ENCODE peak calls at places on chromosome 18, in eight cellular contexts. One of them, this sample, is unnamed.

GRCh38 chr18:4524096-4524495 is 69.0 kb upstream of the DLGAP1 start:
- DNase-seq in pancreas: no peak
- DNase-seq in colonic mucosa: no peak
- DNase-seq in MM.1S: no peak
- DNase-seq in endodermal cell: no peak
- DNase-seq in ovary: no peak
- DNase-seq in osteocyte: no peak
- DNase-seq in NB4: no peak
- DNase-seq in this sample: no peak

GRCh38 chr18:44887227-44887631 is 206.5 kb downstream of the SETBP1 start:
- DNase-seq in osteocyte: no peak
- DNase-seq in colonic mucosa: peak; percentile 41
- DNase-seq in endodermal cell: peak; percentile 79
- DNase-seq in ovary: no peak
- DNase-seq in NB4: peak; percentile 6
- DNase-seq in pancreas: peak; percentile 73
- DNase-seq in MM.1S: peak; percentile 58
- DNase-seq in this sample: peak; percentile 60

GRCh38 chr18:3995476-3996102 is 459.5 kb downstream of the DLGAP1 start:
- DNase-seq in endodermal cell: peak; percentile 78
- DNase-seq in colonic mucosa: peak; percentile 62
- DNase-seq in osteocyte: no peak
- DNase-seq in MM.1S: peak; percentile 77
- DNase-seq in pancreas: peak; percentile 29
- DNase-seq in ovary: no peak
- DNase-seq in NB4: peak; percentile 70
- DNase-seq in this sample: peak; percentile 64

GRCh38 chr18:58671941-58672565 is 788 bp downstream of the MALT1 start:
- DNase-seq in ovary: no peak
- DNase-seq in MM.1S: peak; percentile 46
- DNase-seq in endodermal cell: no peak
- DNase-seq in pancreas: no peak
- DNase-seq in osteocyte: no peak
- DNase-seq in NB4: peak; percentile 70
- DNase-seq in colonic mucosa: peak; percentile 52
- DNase-seq in this sample: no peak

GRCh38 chr18:54806526-54806925 is 21.8 kb upstream of the RAB27B start:
- DNase-seq in pancreas: no peak
- DNase-seq in colonic mucosa: no peak
- DNase-seq in endodermal cell: no peak
- DNase-seq in osteocyte: no peak
- DNase-seq in NB4: peak; percentile 32
- DNase-seq in MM.1S: no peak
- DNase-seq in ovary: no peak
- DNase-seq in this sample: no peak

GRCh38 chr18:40313030-40313642 is 1641.9 kb upstream of the PIK3C3 start:
- DNase-seq in endodermal cell: no peak
- DNase-seq in colonic mucosa: no peak
- DNase-seq in ovary: no peak
- DNase-seq in osteocyte: no peak
- DNase-seq in NB4: no peak
- DNase-seq in MM.1S: no peak
- DNase-seq in pancreas: no peak
- DNase-seq in this sample: no peak

GRCh38 chr18:8348051-8348450 is 261.2 kb upstream of the RAB12 start:
- DNase-seq in ovary: no peak
- DNase-seq in pancreas: no peak
- DNase-seq in osteocyte: no peak
- DNase-seq in endodermal cell: no peak
- DNase-seq in NB4: no peak
- DNase-seq in MM.1S: no peak
- DNase-seq in colonic mucosa: no peak
- DNase-seq in this sample: no peak

GRCh38 chr18:2304378-2305175 is 266.7 kb downstream of the METTL4 start:
- DNase-seq in colonic mucosa: no peak
- DNase-seq in MM.1S: no peak
- DNase-seq in osteocyte: no peak
- DNase-seq in NB4: no peak
- DNase-seq in endodermal cell: no peak
- DNase-seq in pancreas: no peak
- DNase-seq in ovary: no peak
- DNase-seq in this sample: peak; percentile 28

GRCh38 chr18:23135679-23136325 is 517 bp downstream of the CABLES1 start:
- DNase-seq in pancreas: no peak
- DNase-seq in MM.1S: peak; percentile 44
- DNase-seq in ovary: peak; percentile 55
- DNase-seq in NB4: peak; percentile 48
- DNase-seq in endodermal cell: peak; percentile 72
- DNase-seq in colonic mucosa: peak; percentile 28
- DNase-seq in osteocyte: no peak
- DNase-seq in this sample: peak; percentile 44

GRCh38 chr18:13233746-13234527 is 15.4 kb downstream of the LDLRAD4 start:
- DNase-seq in pancreas: no peak
- DNase-seq in MM.1S: no peak
- DNase-seq in endodermal cell: peak; percentile 41
- DNase-seq in NB4: no peak
- DNase-seq in osteocyte: peak; percentile 76
- DNase-seq in colonic mucosa: peak; percentile 8
- DNase-seq in ovary: no peak
- DNase-seq in this sample: no peak

GRCh38 chr18:12248926-12249720 is 5.0 kb upstream of the CIDEA start:
- DNase-seq in NB4: no peak
- DNase-seq in endodermal cell: no peak
- DNase-seq in MM.1S: no peak
- DNase-seq in pancreas: no peak
- DNase-seq in colonic mucosa: no peak
- DNase-seq in ovary: no peak
- DNase-seq in osteocyte: peak; percentile 60
- DNase-seq in this sample: no peak

GRCh38 chr18:67104700-67105284 is 411.7 kb downstream of the DSEL start:
- DNase-seq in colonic mucosa: peak; percentile 43
- DNase-seq in osteocyte: no peak
- DNase-seq in MM.1S: peak; percentile 54
- DNase-seq in endodermal cell: peak; percentile 89
- DNase-seq in ovary: peak; percentile 28
- DNase-seq in NB4: peak; percentile 64
- DNase-seq in pancreas: peak; percentile 32
- DNase-seq in this sample: peak; percentile 75

GRCh38 chr18:3458952-3459853 is 9.2 kb downstream of the TGIF1 start:
- DNase-seq in endodermal cell: no peak
- DNase-seq in NB4: no peak
- DNase-seq in osteocyte: no peak
- DNase-seq in pancreas: no peak
- DNase-seq in MM.1S: no peak
- DNase-seq in ovary: no peak
- DNase-seq in colonic mucosa: no peak
- DNase-seq in this sample: no peak

GRCh38 chr18:75307530-75307929 is 96.9 kb downstream of the TSHZ1 start:
- DNase-seq in colonic mucosa: no peak
- DNase-seq in osteocyte: no peak
- DNase-seq in NB4: no peak
- DNase-seq in MM.1S: no peak
- DNase-seq in ovary: no peak
- DNase-seq in endodermal cell: no peak
- DNase-seq in pancreas: no peak
- DNase-seq in this sample: no peak

GRCh38 chr18:54777118-54777791 is 51.0 kb upstream of the RAB27B start:
- DNase-seq in ovary: no peak
- DNase-seq in NB4: no peak
- DNase-seq in pancreas: no peak
- DNase-seq in osteocyte: no peak
- DNase-seq in colonic mucosa: no peak
- DNase-seq in MM.1S: no peak
- DNase-seq in endodermal cell: no peak
- DNase-seq in this sample: no peak

DNA sequence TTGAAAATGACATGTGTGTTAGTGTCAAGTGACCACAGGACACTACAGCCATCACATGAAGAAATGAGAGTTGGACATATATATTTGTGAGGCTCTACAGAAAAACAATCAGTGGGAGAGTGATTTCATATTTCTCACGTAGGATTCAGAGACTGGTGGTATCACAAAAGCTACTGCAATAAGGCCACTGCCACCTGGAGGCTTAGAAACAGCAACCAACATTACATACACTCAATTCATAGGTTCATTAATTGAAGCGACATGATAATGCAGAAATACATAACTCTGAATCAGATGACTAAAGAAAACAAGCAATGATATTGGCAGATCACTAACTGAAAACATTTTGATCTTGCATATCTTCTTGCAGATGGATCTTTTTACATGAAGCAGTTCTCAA is 248.1 kb upstream of the KLHL14 start:
- DNase-seq in MM.1S: no peak
- DNase-seq in osteocyte: no peak
- DNase-seq in pancreas: no peak
- DNase-seq in colonic mucosa: no peak
- DNase-seq in endodermal cell: no peak
- DNase-seq in ovary: no peak
- DNase-seq in NB4: no peak
- DNase-seq in this sample: no peak
- TF ChIP-seq CTCF in MM.1S: no peak
- TF ChIP-seq CTCF in osteocyte: no peak
- TF ChIP-seq CTCF in pancreas: no peak
- TF ChIP-seq CTCF in colonic mucosa: no peak
- TF ChIP-seq CTCF in endodermal cell: no peak
- TF ChIP-seq CTCF in ovary: no peak
- TF ChIP-seq CTCF in NB4: no peak
- TF ChIP-seq CTCF in this sample: no peak

DNA sequence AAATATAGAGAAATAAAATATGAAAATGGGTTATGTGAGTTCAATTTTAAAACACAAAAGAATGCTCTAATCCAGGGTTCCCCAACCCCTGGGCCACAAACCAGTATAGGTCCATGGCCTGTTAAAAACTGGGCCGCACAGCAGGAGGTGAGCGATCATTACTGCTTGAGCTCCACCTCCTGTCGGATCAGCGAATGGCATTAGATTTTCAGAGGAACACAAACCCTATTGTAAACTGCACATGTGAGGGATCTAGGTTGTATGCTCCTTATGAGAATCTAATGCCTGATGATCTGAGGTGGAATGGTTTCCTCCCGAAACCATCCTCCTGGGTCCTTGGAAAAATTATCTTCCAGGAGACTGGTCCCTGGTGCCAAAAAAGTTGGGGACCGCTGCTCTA is 34.7 kb downstream of the TTR start:
- DNase-seq in endodermal cell: no peak
- DNase-seq in NB4: no peak
- DNase-seq in colonic mucosa: no peak
- DNase-seq in pancreas: no peak
- DNase-seq in MM.1S: no peak
- DNase-seq in osteocyte: no peak
- DNase-seq in ovary: no peak
- DNase-seq in this sample: no peak
- TF ChIP-seq CTCF in endodermal cell: peak; percentile 32
- TF ChIP-seq CTCF in NB4: no peak
- TF ChIP-seq CTCF in colonic mucosa: no peak
- TF ChIP-seq CTCF in pancreas: no peak
- TF ChIP-seq CTCF in MM.1S: no peak
- TF ChIP-seq CTCF in osteocyte: no peak
- TF ChIP-seq CTCF in ovary: no peak
- TF ChIP-seq CTCF in this sample: no peak

GRCh38 chr18:69494841-69495240 is 94.2 kb downstream of the DOK6 start:
- DNase-seq in NB4: no peak
- DNase-seq in ovary: no peak
- DNase-seq in osteocyte: no peak
- DNase-seq in endodermal cell: no peak
- DNase-seq in MM.1S: no peak
- DNase-seq in pancreas: no peak
- DNase-seq in colonic mucosa: no peak
- DNase-seq in this sample: no peak

GRCh38 chr18:69490072-69490471 is 89.4 kb downstream of the DOK6 start:
- DNase-seq in colonic mucosa: no peak
- DNase-seq in endodermal cell: no peak
- DNase-seq in ovary: no peak
- DNase-seq in pancreas: no peak
- DNase-seq in MM.1S: no peak
- DNase-seq in osteocyte: no peak
- DNase-seq in NB4: no peak
- DNase-seq in this sample: no peak

GRCh38 chr18:69492861-69493260 is 92.2 kb downstream of the DOK6 start:
- DNase-seq in colonic mucosa: no peak
- DNase-seq in MM.1S: no peak
- DNase-seq in endodermal cell: no peak
- DNase-seq in osteocyte: no peak
- DNase-seq in pancreas: no peak
- DNase-seq in ovary: no peak
- DNase-seq in NB4: no peak
- DNase-seq in this sample: no peak

GRCh38 chr18:69490813-69491212 is 90.1 kb downstream of the DOK6 start:
- DNase-seq in colonic mucosa: no peak
- DNase-seq in NB4: no peak
- DNase-seq in ovary: no peak
- DNase-seq in MM.1S: no peak
- DNase-seq in osteocyte: no peak
- DNase-seq in pancreas: no peak
- DNase-seq in endodermal cell: no peak
- DNase-seq in this sample: no peak

GRCh38 chr18:69491576-69491975 is 90.9 kb downstream of the DOK6 start:
- DNase-seq in pancreas: no peak
- DNase-seq in MM.1S: no peak
- DNase-seq in ovary: no peak
- DNase-seq in colonic mucosa: no peak
- DNase-seq in endodermal cell: no peak
- DNase-seq in osteocyte: no peak
- DNase-seq in NB4: no peak
- DNase-seq in this sample: no peak
- TF ChIP-seq CTCF in pancreas: no peak
- TF ChIP-seq CTCF in MM.1S: no peak
- TF ChIP-seq CTCF in ovary: no peak
- TF ChIP-seq CTCF in colonic mucosa: no peak
- TF ChIP-seq CTCF in endodermal cell: no peak
- TF ChIP-seq CTCF in osteocyte: no peak
- TF ChIP-seq CTCF in NB4: no peak
- TF ChIP-seq CTCF in this sample: no peak

DNA sequence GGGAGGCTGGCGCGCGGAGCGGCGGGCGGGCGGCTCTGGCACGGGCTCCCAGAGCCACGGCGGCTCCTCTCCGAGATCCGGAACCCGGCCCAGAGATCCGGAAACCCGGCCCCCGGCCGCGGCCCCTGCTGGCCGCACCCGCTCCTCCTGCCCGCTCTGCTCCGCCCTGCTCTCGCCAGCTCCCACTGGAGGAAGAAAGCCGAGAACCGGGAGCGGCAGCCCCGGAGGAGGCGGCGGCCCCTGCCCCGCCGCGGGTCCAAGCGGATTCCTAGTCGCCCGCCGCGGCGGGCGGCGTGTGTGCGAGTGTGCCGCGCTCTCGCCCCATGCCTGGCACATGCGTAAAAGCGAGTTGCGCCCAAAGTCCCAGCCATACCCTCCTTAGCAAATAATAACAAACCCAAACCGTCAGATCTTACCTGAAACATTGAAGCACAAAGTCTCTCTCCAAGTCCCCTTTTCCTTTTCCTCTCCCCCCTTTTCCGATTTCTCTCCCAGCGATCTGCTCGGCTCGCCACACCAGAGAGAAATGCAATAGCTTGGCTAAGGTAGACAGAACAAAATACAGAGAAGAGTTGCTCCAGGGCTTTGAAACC is 108.7 kb upstream of the KCTD1 start:
- DNase-seq in colonic mucosa: peak; percentile 76
- DNase-seq in osteocyte: peak; percentile 89
- DNase-seq in MM.1S: peak; percentile 60
- DNase-seq in pancreas: peak; percentile 77
- DNase-seq in endodermal cell: peak; percentile 86
- DNase-seq in ovary: peak; percentile 88
- DNase-seq in NB4: peak; percentile 72
- DNase-seq in this sample: peak; percentile 76
- TF ChIP-seq CTCF in colonic mucosa: no peak
- TF ChIP-seq CTCF in osteocyte: peak; percentile 48
- TF ChIP-seq CTCF in MM.1S: no peak
- TF ChIP-seq CTCF in pancreas: no peak
- TF ChIP-seq CTCF in endodermal cell: peak; percentile 47
- TF ChIP-seq CTCF in ovary: peak; percentile 28
- TF ChIP-seq CTCF in NB4: no peak
- TF ChIP-seq CTCF in this sample: no peak

This sample was measured in Calu3.